ENCODE peak calls at places on chromosome 3, in four cellular contexts. A is epithelial cell of esophagus, K is T-helper 2 cell, V is LHCN-M2. U is an unnamed sample.

GRCh38 chr3:7630925-7631324 is 770.0 kb downstream of the GRM7 start:
- DNase-seq in A (no peak), K (no peak), V (no peak), U (no peak)

GRCh38 chr3:5231067-5231466 is 43.6 kb downstream of the EDEM1 start:
- DNase-seq in A (no peak), K (no peak), V (no peak), U (no peak)

GRCh38 chr3:30751610-30752299 is 142.7 kb downstream of the GADL1 start:
- DNase-seq in A (peak; percentile 21), K (peak; percentile 29), V (peak; percentile 52), U (peak; percentile 11)

GRCh38 chr3:39291903-39292329 is 12.1 kb upstream of the CX3CR1 start:
- DNase-seq in A (peak; percentile 57), K (peak; percentile 66), V (peak; percentile 34), U (no peak)

GRCh38 chr3:58888087-58888486 is 161.7 kb downstream of the CFAP20DC start:
- DNase-seq in A (no peak), K (no peak), V (no peak), U (no peak)

GRCh38 chr3:90184861-90185260 is 1077.4 kb downstream of the EPHA3 start:
- DNase-seq in A (peak; percentile 8), K (no peak), V (peak; percentile 81), U (no peak)

GRCh38 chr3:129940086-129940485 is 34.4 kb upstream of the TRH start:
- DNase-seq in A (peak; percentile 25), K (no peak), V (peak; percentile 10), U (no peak)

GRCh38 chr3:183537295-183537730 is 18.2 kb downstream of the KLHL6 start:
- DNase-seq in A (peak; percentile 89), K (no peak), V (peak; percentile 88), U (no peak)

GRCh38 chr3:71693641-71694040 is 31.6 kb downstream of the EIF4E3 start:
- DNase-seq in A (peak; percentile 27), K (no peak), V (no peak), U (no peak)

GRCh38 chr3:101279162-101279561 is 41.2 kb downstream of the IMPG2 start:
- DNase-seq in A (peak; percentile 52), K (no peak), V (peak; percentile 13), U (no peak)

GRCh38 chr3:183698760-183699159 is 1.2 kb downstream of the YEATS2 start:
- DNase-seq in A (peak; percentile 32), K (no peak), V (peak; percentile 23), U (no peak)

GRCh38 chr3:13105181-13105580 is 32.0 kb upstream of the IQSEC1 start:
- DNase-seq in A (no peak), K (no peak), V (no peak), U (no peak)

GRCh38 chr3:160973067-160973466 is 132.1 kb downstream of the B3GALNT1 start:
- DNase-seq in A (no peak), K (no peak), V (no peak), U (no peak)

GRCh38 chr3:197750396-197750831 is 731 bp downstream of the FYTTD1 start:
- DNase-seq in A (peak; percentile 72), K (peak; percentile 29), V (peak; percentile 71), U (no peak)

GRCh38 chr3:153392363-153392762 is 230.3 kb downstream of the RAP2B start:
- DNase-seq in A (no peak), K (no peak), V (no peak), U (no peak)

GRCh38 chr3:13783556-13783955 is 96.3 kb downstream of the WNT7A start:
- DNase-seq in A (no peak), K (no peak), V (no peak), U (no peak)

GRCh38 chr3:123406598-123406997 is 42.3 kb downstream of the ADCY5 start:
- DNase-seq in A (no peak), K (no peak), V (no peak), U (no peak)

GRCh38 chr3:15294914-15295313 is 37.5 kb downstream of the SH3BP5 start:
- DNase-seq in A (no peak), K (no peak), V (no peak), U (no peak)

GRCh38 chr3:190593075-190593474 is 79.2 kb downstream of the IL1RAP start:
- DNase-seq in A (no peak), K (no peak), V (no peak), U (no peak)

GRCh38 chr3:183211390-183211789 is 41.7 kb upstream of the B3GNT5 start:
- DNase-seq in A (no peak), K (no peak), V (no peak), U (no peak)

U was measured in GM12878.